ENCODE peak calls at places on chromosomes 16 and 17, in nine cellular contexts. U is ascending aorta, E is MM.1S, Y is RWPE2, J is heart left ventricle, X is neural progenitor cell, V is pancreas, F is A549, Z is uterus. T is an unnamed sample. For H3K9me3, the result is how much of the 10 kb centered on the place peaks cover.

GRCh38 chr17:36188891-36189306 is 7.7 kb downstream of the CCL3L1 start:
- DNase-seq in E (peak), J (peak), F (no peak), Z (no peak), V (no peak), X (no peak), Y (no peak), U (peak), T (no peak)

GRCh38 chr17:2610640-2611175 is 17.3 kb downstream of the PAFAH1B1 start:
- DNase-seq in U (no peak), Y (no peak), E (no peak), F (no peak), Z (no peak), J (no peak), V (no peak), X (no peak), T (no peak)

GRCh38 chr17:61728297-61728836 is 135.0 kb downstream of the BRIP1 start:
- DNase-seq in U (no peak), F (no peak), Z (no peak), E (no peak), Y (no peak), J (no peak), X (no peak), V (no peak), T (no peak)

GRCh38 chr17:47728214-47728877 is 4.7 kb upstream of the TBX21 start:
- DNase-seq in Z (no peak), J (no peak), X (no peak), E (no peak), Y (peak), V (no peak), U (no peak), F (no peak), T (no peak)

GRCh38 chr16:69150146-69150865 is 17.9 kb downstream of the UTP4 start:
- DNase-seq in X (peak), E (peak), U (no peak), F (peak), Y (no peak), J (peak), V (no peak), Z (peak), T (no peak)

GRCh38 chr16:78413651-78414050 is 314.2 kb downstream of the WWOX start:
- DNase-seq in Z (no peak), J (no peak), E (no peak), F (no peak), X (no peak), V (no peak), Y (no peak), U (no peak), T (no peak)

GRCh38 chr17:2054740-2055493 is at the start of gene HIC1:
- DNase-seq in U (no peak), Y (no peak), F (peak), J (peak), Z (peak), E (peak), X (peak), V (peak), T (peak)

GRCh38 chr16:57115148-57115503 is 22.7 kb downstream of the CPNE2 start:
- DNase-seq in J (no peak), X (no peak), Y (no peak), U (no peak), Z (no peak), E (no peak), V (no peak), F (no peak), T (no peak)

GRCh38 chr16:67652578-67653130 is 7.4 kb downstream of the ACD start:
- DNase-seq in Z (no peak), F (peak), V (peak), J (no peak), X (peak), Y (no peak), U (no peak), E (no peak), T (no peak)

GRCh38 chr17:79931517-79932309 is 92.5 kb upstream of the CBX4 start:
- DNase-seq in Z (no peak), X (no peak), Y (no peak), J (no peak), E (no peak), F (no peak), U (no peak), V (no peak), T (no peak)

GRCh38 chr17:76544916-76545365 is 5.1 kb downstream of the PRCD start:
- DNase-seq in X (no peak), U (no peak), Y (no peak), J (no peak), F (no peak), E (no peak), Z (no peak), V (peak), T (no peak)

GRCh38 chr16:56013962-56014552 is 138.9 kb upstream of the CES5A start:
- DNase-seq in Z (no peak), F (no peak), U (no peak), X (peak), J (peak), Y (no peak), V (peak), E (peak), T (peak)

GRCh38 chr16:12518238-12519004 is 285.3 kb downstream of the CPPED1 start:
- DNase-seq in Y (no peak), J (no peak), E (no peak), X (no peak), F (no peak), U (no peak), V (no peak), Z (no peak), T (no peak)

GRCh38 chr17:14297161-14297851 is 3.6 kb upstream of the HS3ST3B1 start:
- DNase-seq in U (no peak), Z (no peak), J (peak), V (no peak), F (peak), X (peak), E (no peak), Y (no peak), T (peak)

GRCh38 chr16:89863741-89864391 is 9.5 kb upstream of the TCF25 start:
- DNase-seq in J (peak), Z (no peak), Y (no peak), U (no peak), E (peak), X (no peak), V (no peak), F (no peak), T (peak)

GRCh38 chr16:6018848-6019489 is 921.4 kb upstream of the EEF2KMT start:
- DNase-seq in Z (no peak), V (no peak), Y (no peak), X (peak), E (no peak), J (no peak), U (no peak), F (no peak), T (no peak)

GRCh38 chr16:85627102-85627834 is 14.1 kb downstream of the GSE1 start:
- DNase-seq in Z (no peak), V (no peak), U (no peak), Y (no peak), F (no peak), X (no peak), E (no peak), J (no peak), T (no peak)

GRCh38 chr16:11629071-11630030 is 38.9 kb upstream of the SNN start:
- DNase-seq in U (no peak), E (peak), X (no peak), Y (no peak), F (no peak), Z (no peak), V (peak), J (peak), T (peak)

GRCh38 chr17:81959362-81960129 is 1.4 kb downstream of the NOTUM start:
- DNase-seq in U (no peak), V (peak), F (peak), X (peak), J (peak), Z (no peak), Y (peak), E (peak), T (peak)

GRCh38 chr16:67533024-67533560 is 4.5 kb downstream of the RIPOR1 start:
- DNase-seq in J (no peak), Z (no peak), U (no peak), F (no peak), E (no peak), Y (no peak), X (no peak), V (no peak), T (no peak)

GRCh38 chr16:81429045-81429521 is 15.5 kb upstream of the CMIP start:
- DNase-seq in X (peak), J (no peak), Z (no peak), F (no peak), E (no peak), U (no peak), Y (no peak), V (peak), T (peak)

GRCh38 chr17:29045734-29046133 is 2.8 kb downstream of the PIPOX start:
- DNase-seq in Y (no peak), Z (no peak), X (no peak), J (no peak), E (no peak), V (no peak), U (no peak), F (no peak), T (no peak)

GRCh38 chr17:2050246-2050866 is 4.5 kb upstream of the HIC1 start:
- DNase-seq in F (peak), J (no peak), X (peak), Y (peak), Z (peak), U (no peak), E (peak), V (peak), T (peak)

GRCh38 chr17:42679492-42680330 is 1.9 kb downstream of the CCR10 start:
- DNase-seq in Y (no peak), E (peak), J (peak), X (peak), V (peak), U (no peak), F (peak), Z (peak), T (peak)

GRCh38 chr17:21171309-21171922 is 42.5 kb downstream of the TMEM11 start:
- DNase-seq in X (no peak), V (no peak), Y (no peak), Z (no peak), J (no peak), E (peak), U (no peak), F (no peak), T (no peak)

GRCh38 chr16:54118846-54119245 is 167.7 kb downstream of the IRX3 start:
- DNase-seq in J (no peak), V (no peak), E (no peak), Y (no peak), U (no peak), Z (no peak), X (no peak), F (no peak), T (no peak)

GRCh38 chr17:48317732-48318131 is 112.3 kb downstream of the SKAP1 start:
- DNase-seq in U (no peak), F (no peak), X (no peak), E (no peak), J (no peak), Z (no peak), Y (no peak), V (no peak), T (no peak)

GRCh38 chr17:73118876-73119485 is 26.5 kb upstream of the SLC39A11 start:
- DNase-seq in V (no peak), E (no peak), X (no peak), F (no peak), J (no peak), Z (no peak), U (no peak), Y (no peak), T (no peak)

GRCh38 chr17:69533481-69534234 is 119.2 kb downstream of the MAP2K6 start:
- DNase-seq in E (no peak), V (no peak), Z (no peak), X (no peak), Y (no peak), U (no peak), J (no peak), F (no peak), T (no peak)

GRCh38 chr16:19515765-19516164 is 6.1 kb downstream of the GDE1 start:
- DNase-seq in U (no peak), Y (no peak), E (no peak), F (no peak), Z (no peak), J (no peak), V (no peak), X (no peak), T (no peak)

GRCh38 chr16:31009894-31010293 is 544 bp downstream of the STX1B start:
- DNase-seq in U (no peak), Y (no peak), E (no peak), V (no peak), J (no peak), F (no peak), Z (no peak), X (peak), T (no peak)

GRCh38 chr17:30345089-30345433 is 11.2 kb upstream of the TMIGD1 start:
- DNase-seq in U (no peak), J (no peak), Z (no peak), V (no peak), E (no peak), F (no peak), X (no peak), Y (no peak), T (no peak)

GRCh38 chr16:4805231-4805630 is 2.8 kb upstream of the ROGDI start:
- DNase-seq in Z (no peak), Y (no peak), X (no peak), U (no peak), E (no peak), V (no peak), F (no peak), J (peak), T (peak)

GRCh38 chr16:3854740-3855139 is 25.8 kb downstream of the CREBBP start:
- DNase-seq in X (no peak), V (no peak), Y (no peak), J (no peak), Z (no peak), U (no peak), F (no peak), E (no peak), T (no peak)

GRCh38 chr16:85473909-85474640 is 139.0 kb upstream of the GSE1 start:
- DNase-seq in V (no peak), X (no peak), J (no peak), Z (no peak), Y (no peak), U (no peak), F (no peak), E (no peak), T (no peak)

GRCh38 chr16:24776486-24777220 is 47.2 kb downstream of the TNRC6A start:
- DNase-seq in Z (no peak), F (no peak), X (no peak), J (peak), E (no peak), Y (no peak), U (no peak), V (peak), T (peak)

GRCh38 chr17:40909755-40910154 is 24.7 kb upstream of the KRT20 start:
- DNase-seq in X (no peak), Y (no peak), Z (peak), V (no peak), F (no peak), E (no peak), U (no peak), J (no peak), T (no peak)

GRCh38 chr17:36209575-36209974 is 1.3 kb upstream of the CCL4L2 start:
- DNase-seq in F (no peak), Y (no peak), J (no peak), X (no peak), V (no peak), Z (no peak), E (peak), U (no peak), T (no peak)

GRCh38 chr17:68184141-68184571 is 63.7 kb upstream of the AMZ2 start:
- DNase-seq in Y (no peak), V (no peak), X (peak), Z (no peak), U (no peak), F (no peak), J (no peak), E (no peak), T (no peak)

GRCh38 chr17:7437369-7437863 is 1.9 kb upstream of the FGF11 start:
- DNase-seq in V (no peak), U (no peak), Y (no peak), E (no peak), Z (no peak), F (no peak), J (no peak), X (no peak), T (no peak)

GRCh38 chr17:7439462-7440112 is at the start of gene FGF11:
- DNase-seq in Y (no peak), E (no peak), J (no peak), V (no peak), F (no peak), Z (no peak), U (no peak), X (peak), T (no peak)

GRCh38 chr17:7438050-7438614 is 1.2 kb upstream of the FGF11 start:
- DNase-seq in Z (peak), V (peak), Y (peak), J (peak), E (no peak), U (no peak), X (peak), F (no peak), T (peak)

GRCh38 chr17:7440113-7440822 is 956 bp downstream of the FGF11 start:
- DNase-seq in J (peak), F (peak), Y (peak), E (no peak), Z (peak), U (no peak), V (peak), X (peak), T (peak)

GRCh38 chr17:7438656-7439460 is 454 bp upstream of the FGF11 start:
- DNase-seq in Y (no peak), E (no peak), U (no peak), F (no peak), V (no peak), Z (no peak), X (no peak), J (no peak), T (no peak)
- H3K4me3 ChIP-seq in Y (peak), E (no peak), U (peak), F (peak), V (no peak), Z (no peak), X (peak), J (peak), T (peak)

DNA sequence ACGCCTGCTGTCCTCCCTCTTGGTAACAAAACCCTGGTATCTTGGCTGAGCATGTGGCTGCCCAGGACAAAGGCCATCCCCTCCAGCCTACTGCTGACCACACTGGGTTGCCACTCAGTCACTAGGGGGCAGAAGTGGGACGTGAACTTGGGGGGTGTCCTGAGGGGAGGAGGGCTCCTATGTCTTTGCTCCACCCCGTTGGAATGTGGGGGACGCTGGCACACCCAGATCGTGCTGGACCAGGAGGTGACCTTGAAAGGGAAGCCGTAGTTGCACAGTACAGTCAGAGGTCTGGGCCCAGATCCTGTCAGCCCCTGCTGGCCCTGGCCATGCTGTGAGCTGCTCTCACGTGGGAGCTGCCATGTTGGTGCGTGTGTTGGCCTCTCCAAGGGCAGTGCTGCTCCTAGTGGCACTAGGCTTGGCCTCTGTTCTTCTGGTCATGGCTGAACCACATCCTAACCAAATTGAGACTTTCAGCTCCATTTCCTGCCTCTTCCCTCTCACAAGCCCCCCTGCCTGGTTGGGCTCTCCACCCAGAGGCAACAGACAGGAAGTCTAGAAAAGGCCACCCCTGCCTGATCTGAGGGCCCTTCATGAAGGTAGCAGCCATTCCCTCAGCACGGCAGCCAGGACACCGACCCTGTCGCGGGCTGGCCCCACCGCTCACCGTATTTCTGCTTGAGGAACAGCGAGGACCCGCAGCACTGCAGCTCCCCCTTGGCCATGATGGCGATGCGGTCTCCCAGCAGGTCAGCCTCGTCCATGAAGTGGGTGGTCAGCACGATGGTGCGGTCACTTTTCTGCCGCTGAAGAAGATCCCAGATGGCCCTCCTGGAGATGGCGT is 29.0 kb upstream of the RNPS1 start:
- DNase-seq in U (no peak), E (peak), F (peak), Y (no peak), X (peak), J (no peak), Z (no peak), V (no peak), T (no peak)
- TF ChIP-seq CTCF in U (peak), E (peak), F (peak), Y (no peak), X (peak), J (peak), Z (no peak), V (no peak), T (peak)

GRCh38 chr17:53680745-53681144 is 142.0 kb upstream of the KIF2B start:
- DNase-seq in E (no peak), X (no peak), Z (no peak), Y (no peak), F (no peak), J (no peak), V (no peak), U (no peak), T (no peak)
- H3K9me3 ChIP-seq in E (under half), X (under half), Z (under half), Y (under half), F (under half), J (under half), V (under half), U (under half), T (under half)

GRCh38 chr16:59368586-59368985 is 634.5 kb upstream of the GOT2 start:
- DNase-seq in F (no peak), V (no peak), Y (no peak), J (no peak), Z (no peak), X (no peak), E (no peak), U (no peak), T (no peak)
- H3K4me3 ChIP-seq in F (no peak), V (no peak), Y (no peak), J (no peak), Z (no peak), X (no peak), E (no peak), U (no peak), T (no peak)

GRCh38 chr17:9768381-9768934 is 22.9 kb downstream of the DHRS7C start:
- DNase-seq in Y (no peak), E (no peak), Z (no peak), J (no peak), U (no peak), V (no peak), F (peak), X (peak), T (no peak)
- TF ChIP-seq CTCF in Y (peak), E (peak), Z (peak), J (peak), U (no peak), V (peak), F (peak), X (peak), T (peak)

DNA sequence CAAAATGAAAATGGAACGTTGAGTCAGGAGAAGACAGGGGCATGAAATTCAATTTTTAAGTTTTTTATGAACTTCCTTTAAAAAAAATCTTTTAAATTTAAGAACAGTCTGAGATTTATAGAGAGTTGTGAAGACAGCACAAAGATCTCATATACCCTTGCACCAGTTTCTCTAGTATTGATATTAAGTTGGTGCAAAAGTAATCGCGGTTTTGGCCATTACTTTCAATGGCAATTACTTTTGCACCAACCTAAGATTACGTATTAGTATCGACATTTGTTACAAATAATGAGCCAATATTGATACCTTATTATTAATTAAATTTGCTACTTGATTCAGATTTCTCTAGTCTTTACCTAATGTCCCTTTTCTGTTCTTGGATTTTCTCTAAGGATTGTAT is 684.4 kb upstream of the CDH8 start:
- DNase-seq in U (no peak), F (no peak), E (no peak), V (no peak), J (no peak), X (no peak), Z (no peak), Y (no peak), T (no peak)
- H3K9me3 ChIP-seq in U (under half), F (under half), E (under half), V (under half), J (under half), X (under half), Z (under half), Y (under half), T (under half)

DNA sequence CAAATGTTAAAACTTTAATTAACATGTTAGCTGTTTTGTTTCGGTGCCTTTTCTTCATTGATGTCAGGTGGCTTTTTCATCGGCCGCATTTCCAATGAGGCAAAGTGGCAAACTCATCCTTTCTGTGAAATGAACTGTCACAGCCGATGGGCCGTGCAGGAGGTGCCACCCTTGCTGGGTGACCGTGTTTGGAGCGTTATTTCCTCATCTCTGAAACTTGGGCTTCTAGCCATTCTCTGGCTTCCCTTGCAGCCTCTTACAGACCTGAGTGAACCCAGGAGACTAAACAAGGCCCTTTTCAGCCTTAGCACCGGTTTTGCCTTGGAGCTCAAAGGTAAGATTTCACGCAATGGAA is 42.2 kb upstream of the PRSS54 start:
- DNase-seq in X (peak), Z (no peak), J (no peak), Y (no peak), U (no peak), E (no peak), V (no peak), F (no peak), T (no peak)
- H3K4me3 ChIP-seq in X (peak), Z (no peak), J (peak), Y (no peak), U (peak), E (peak), V (peak), F (peak), T (peak)

GRCh38 chr17:39687546-39688474 is at the start of gene PGAP3:
- DNase-seq in V (peak), J (peak), E (peak), Z (peak), F (peak), U (peak), X (peak), Y (peak), T (peak)
- TF ChIP-seq CTCF in V (no peak), J (no peak), E (no peak), Z (no peak), F (peak), U (no peak), X (no peak), Y (peak), T (no peak)